ENCODE peak calls at places on chromosomes 5 and 9, in four cellular contexts. O is upper lobe of left lung, G is GM12891, C is suprapubic skin. H is an unnamed sample.

GRCh38 chr5:78600656-78601452 is 47.7 kb downstream of the LHFPL2 start:
- DNase-seq in O (no peak), G (no peak), C (no peak), H (no peak)

GRCh38 chr5:126263567-126264173 is 159.5 kb upstream of the GRAMD2B start:
- DNase-seq in O (no peak), G (no peak), C (no peak), H (no peak)

GRCh38 chr5:636951-637350 is 24.8 kb downstream of the CEP72 start:
- DNase-seq in O (no peak), G (no peak), C (peak), H (no peak)

GRCh38 chr5:9861664-9862256 is 231.6 kb upstream of the TAS2R1 start:
- DNase-seq in O (no peak), G (no peak), C (no peak), H (no peak)

GRCh38 chr9:110602281-110602680 is 22.7 kb upstream of the SVEP1 start:
- DNase-seq in O (no peak), G (no peak), C (no peak), H (no peak)

GRCh38 chr5:159102294-159102934 is 2.7 kb upstream of the EBF1 start:
- DNase-seq in O (no peak), G (no peak), C (no peak), H (no peak)

GRCh38 chr5:117880932-117881331 is 1107.4 kb downstream of the DTWD2 start:
- DNase-seq in O (no peak), G (no peak), C (no peak), H (no peak)

GRCh38 chr5:172833691-172834569 is at the start of gene ERGIC1:
- DNase-seq in O (peak), G (peak), C (peak), H (peak)

DNA sequence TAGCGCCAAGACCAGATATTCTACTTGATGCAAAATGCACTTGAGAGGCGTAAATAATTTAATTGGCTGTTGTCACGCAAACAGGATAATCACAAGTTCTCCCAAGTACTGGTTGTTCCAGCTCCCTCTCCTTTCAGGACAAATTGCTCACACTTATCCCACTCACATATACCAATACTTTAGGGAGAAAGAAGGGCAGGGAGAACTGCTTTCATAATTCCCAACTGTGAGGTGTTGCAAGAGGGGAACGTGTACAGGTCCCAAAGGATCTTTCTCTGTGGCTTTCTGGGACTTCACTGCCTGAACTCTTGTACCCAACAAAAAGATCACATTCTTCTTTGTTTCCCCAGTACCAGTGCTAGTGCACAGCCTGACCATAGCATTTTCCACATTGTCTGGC is 21.5 kb upstream of the TGFBI start:
- DNase-seq in O (no peak), G (no peak), C (no peak), H (no peak)
- TF ChIP-seq POLR2AphosphoS5 in O (no peak), G (no peak), C (no peak), H (no peak)

DNA sequence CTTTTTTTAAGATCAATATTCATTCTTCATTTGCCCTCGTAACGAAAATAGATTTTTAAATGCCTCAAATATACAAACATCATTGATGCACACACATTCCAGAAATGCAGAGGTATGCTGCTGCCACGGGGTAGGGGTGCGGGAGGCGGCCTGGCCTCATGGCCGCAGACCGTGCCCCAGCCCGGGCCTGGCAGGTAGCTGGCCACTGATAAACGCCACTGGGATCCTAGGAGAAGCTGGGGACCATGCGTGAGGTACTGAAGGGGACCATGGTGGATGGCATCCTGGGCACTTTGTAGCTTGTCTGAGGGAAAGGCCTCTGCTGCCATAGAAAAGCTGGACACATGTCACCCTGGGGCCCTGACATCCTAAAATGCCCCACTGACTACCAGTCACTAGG is 6.5 kb downstream of the ORM2 start:
- DNase-seq in O (no peak), G (no peak), C (no peak), H (no peak)
- TF ChIP-seq POLR2AphosphoS5 in O (no peak), G (peak), C (no peak), H (no peak)

GRCh38 chr9:127567898-127568617 is 44.0 kb upstream of the STXBP1 start:
- DNase-seq in O (no peak), G (no peak), C (no peak), H (no peak)

GRCh38 chr9:127568971-127569818 is 42.9 kb upstream of the STXBP1 start:
- DNase-seq in O (peak), G (peak), C (no peak), H (peak)

GRCh38 chr9:127568618-127568970 is 43.5 kb upstream of the STXBP1 start:
- DNase-seq in O (no peak), G (no peak), C (no peak), H (no peak)

GRCh38 chr9:127566351-127567001 is 45.6 kb upstream of the STXBP1 start:
- DNase-seq in O (peak), G (no peak), C (no peak), H (no peak)

DNA sequence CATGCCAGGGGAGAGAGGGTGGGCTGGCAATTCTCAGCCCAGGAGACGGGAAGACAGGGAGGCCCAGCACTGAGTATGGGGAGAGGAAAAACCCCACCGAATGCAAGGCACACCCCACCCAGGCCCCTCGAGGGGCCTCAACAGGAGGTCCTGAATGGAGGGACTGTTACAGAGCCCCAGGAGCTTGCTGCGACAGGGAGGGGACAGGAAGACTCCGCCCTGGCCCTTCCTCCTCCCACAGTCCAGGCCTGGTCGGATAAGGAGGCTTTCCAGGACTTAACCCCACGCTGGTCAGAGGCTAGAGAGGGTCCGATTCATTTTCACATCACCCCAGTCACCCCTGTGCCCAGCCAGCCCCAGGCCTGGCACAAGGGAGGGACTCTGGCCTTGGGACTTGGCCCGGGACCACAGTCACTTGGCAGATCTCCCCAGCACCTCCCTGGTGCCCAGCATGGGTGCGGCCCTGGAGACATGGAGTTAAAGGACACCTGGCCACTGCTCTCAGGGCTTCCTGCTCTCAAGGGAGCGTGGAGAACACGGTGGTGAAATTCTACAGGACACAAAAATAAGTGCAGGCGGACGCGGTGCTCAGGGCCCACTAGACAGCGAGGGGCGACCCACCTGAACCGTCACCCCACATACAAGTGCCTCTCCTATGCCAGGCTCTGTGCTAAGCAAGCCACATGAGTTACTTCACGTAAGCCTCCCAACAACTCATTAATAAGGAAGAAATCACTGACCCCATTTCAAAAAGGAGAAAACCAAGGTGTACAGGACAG is 44.8 kb upstream of the STXBP1 start:
- DNase-seq in O (peak), G (no peak), C (no peak), H (no peak)
- TF ChIP-seq POLR2AphosphoS5 in O (peak), G (no peak), C (no peak), H (no peak)

GRCh38 chr9:74951725-74952151 is 974 bp downstream of the C9orf40 start:
- DNase-seq in O (peak), G (no peak), C (peak), H (no peak)
- TF ChIP-seq POLR2AphosphoS5 in O (no peak), G (peak), C (no peak), H (no peak)

GRCh38 chr9:87725900-87726709 is at the start of gene CTSL:
- DNase-seq in O (peak), G (no peak), C (peak), H (peak)
- TF ChIP-seq POLR2AphosphoS5 in O (peak), G (no peak), C (no peak), H (no peak)

GRCh38 chr9:131693163-131693562 is 46.7 kb downstream of the RAPGEF1 start:
- DNase-seq in O (no peak), G (no peak), C (no peak), H (no peak)

GRCh38 chr9:131690950-131691573 is 48.8 kb downstream of the RAPGEF1 start:
- DNase-seq in O (no peak), G (no peak), C (no peak), H (no peak)

GRCh38 chr9:131691969-131692611 is 47.8 kb downstream of the RAPGEF1 start:
- DNase-seq in O (no peak), G (no peak), C (no peak), H (no peak)

GRCh38 chr9:131693651-131694597 is 46.0 kb downstream of the RAPGEF1 start:
- DNase-seq in O (no peak), G (no peak), C (no peak), H (no peak)

DNA sequence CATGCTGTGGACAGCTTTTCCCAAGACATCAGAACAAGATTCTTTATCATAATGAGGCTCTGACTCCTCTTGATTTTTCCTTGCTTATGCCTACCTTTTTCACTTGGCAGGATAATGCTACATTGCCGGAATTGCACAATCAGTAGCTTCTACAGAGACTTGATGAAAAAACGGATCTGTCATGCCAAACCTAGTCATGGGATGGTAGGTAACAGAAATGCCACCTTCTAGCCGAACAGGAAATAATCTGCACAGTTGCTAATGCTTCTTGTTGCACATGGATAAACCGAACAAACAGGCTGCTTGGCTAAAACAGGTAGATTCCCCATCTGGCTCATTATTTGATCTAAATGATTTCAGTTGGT is 47.3 kb downstream of the RAPGEF1 start:
- DNase-seq in O (no peak), G (no peak), C (no peak), H (no peak)
- TF ChIP-seq POLR2AphosphoS5 in O (no peak), G (no peak), C (no peak), H (no peak)

GRCh38 chr9:116204252-116204882 is 50.8 kb downstream of the PAPPA start:
- DNase-seq in O (no peak), G (no peak), C (no peak), H (no peak)

GRCh38 chr9:116207371-116208111 is 54.0 kb downstream of the PAPPA start:
- DNase-seq in O (no peak), G (no peak), C (no peak), H (no peak)

GRCh38 chr9:116198344-116198743 is 44.8 kb downstream of the PAPPA start:
- DNase-seq in O (no peak), G (no peak), C (no peak), H (no peak)

GRCh38 chr9:116196806-116197205 is 43.2 kb downstream of the PAPPA start:
- DNase-seq in O (no peak), G (no peak), C (no peak), H (no peak)

DNA sequence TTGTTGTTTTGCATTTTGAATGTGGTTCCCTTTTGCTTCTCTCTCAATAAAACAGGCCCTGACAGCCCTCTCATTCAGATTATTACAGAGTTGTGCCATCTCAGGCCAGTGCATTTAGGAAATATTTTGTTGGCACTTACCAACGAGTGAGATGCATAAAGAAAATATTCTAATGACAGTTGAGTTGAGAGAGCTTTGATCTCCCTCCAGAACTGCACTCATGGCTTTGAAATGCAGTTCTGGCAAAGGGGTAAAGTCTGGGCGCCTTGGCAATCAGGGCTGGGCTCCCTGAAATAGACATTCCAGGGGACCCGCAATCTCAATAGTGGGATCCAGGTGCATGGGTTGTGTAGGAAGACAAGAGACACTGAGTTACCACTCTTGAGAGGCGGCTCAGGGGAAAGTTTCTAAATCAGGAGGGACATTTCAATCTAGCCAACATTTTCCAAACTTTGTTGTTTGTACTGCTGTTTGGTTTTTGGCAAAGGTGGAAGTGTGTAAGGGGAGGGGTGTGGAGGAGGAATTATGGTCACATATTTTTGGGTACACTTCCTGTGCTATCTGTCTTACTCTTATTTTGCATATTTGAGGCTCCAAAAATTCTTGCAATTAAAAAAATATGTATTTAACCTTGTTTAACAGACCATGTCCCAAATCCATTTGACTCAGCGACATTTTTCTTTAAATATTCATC is 48.8 kb downstream of the PAPPA start:
- DNase-seq in O (no peak), G (no peak), C (no peak), H (no peak)
- TF ChIP-seq POLR2AphosphoS5 in O (no peak), G (no peak), C (no peak), H (no peak)

GRCh38 chr9:5626727-5627634 is 1.9 kb upstream of the RIC1 start:
- DNase-seq in O (peak), G (no peak), C (no peak), H (peak)
- TF ChIP-seq POLR2AphosphoS5 in O (no peak), G (peak), C (no peak), H (peak)

GRCh38 chr5:171168177-171168576 is 140.9 kb upstream of the TLX3 start:
- DNase-seq in O (no peak), G (no peak), C (no peak), H (no peak)
- TF ChIP-seq POLR2AphosphoS5 in O (no peak), G (no peak), C (no peak), H (no peak)

DNA sequence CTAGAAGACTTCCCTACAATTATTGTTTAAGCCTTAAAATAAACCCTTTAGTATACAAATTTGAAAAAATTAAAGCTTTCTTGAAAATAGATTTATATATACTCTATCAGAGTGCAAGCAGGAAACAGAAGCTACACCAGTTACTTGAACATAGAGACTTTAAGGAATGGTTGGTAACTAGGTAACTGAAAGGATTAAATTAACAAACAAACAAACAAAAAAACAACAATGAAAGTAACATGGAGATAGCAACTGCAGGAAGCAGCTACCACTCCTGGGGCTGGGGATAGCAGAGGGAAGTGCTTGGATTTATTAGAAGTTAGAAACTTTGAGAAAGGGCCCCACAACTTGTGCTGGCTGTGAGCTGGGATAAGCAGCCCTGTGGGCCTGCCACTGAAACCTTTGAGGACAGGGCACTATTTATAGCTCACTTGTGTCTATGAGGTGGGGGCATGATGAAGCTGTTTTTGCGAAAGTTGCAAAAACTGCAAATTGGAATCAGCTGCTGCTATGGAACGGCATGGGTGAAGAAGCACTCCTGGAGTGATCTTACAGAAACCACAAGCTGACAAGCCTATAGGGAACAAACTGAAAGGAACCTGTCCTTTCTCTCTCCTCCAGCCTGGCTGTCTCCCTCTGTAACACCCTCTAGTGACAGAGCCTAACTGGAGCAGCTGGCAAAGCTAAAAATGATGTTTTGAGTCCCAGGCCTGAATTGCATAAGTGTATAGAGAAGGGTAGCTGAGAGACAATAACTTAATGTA is 91.3 kb upstream of the RANBP6 start:
- DNase-seq in O (no peak), G (peak), C (no peak), H (no peak)
- TF ChIP-seq POLR2AphosphoS5 in O (no peak), G (no peak), C (no peak), H (no peak)

H was measured in GM12892.